ENCODE peak calls at places on chromosome 20, in six cellular contexts. T is psoas muscle, I is hepatocyte, Q is lower lobe of right lung, Z is left ventricle myocardium inferior, G is dorsolateral prefrontal cortex. F is an unnamed sample.

GRCh38 chr20:5789827-5790226 is 39.6 kb downstream of the SHLD1 start:
- DNase-seq in T (no peak), Z (no peak), Q (peak; percentile 47), G (no peak), I (no peak), F (no peak)

GRCh38 chr20:44188752-44189151 is 1.8 kb upstream of the JPH2 start:
- DNase-seq in Z (no peak), T (peak; percentile 35), Q (no peak), I (peak; percentile 42), G (no peak), F (no peak)

GRCh38 chr20:58675146-58675584 is 17.4 kb upstream of the NPEPL1 start:
- DNase-seq in T (no peak), G (no peak), Z (no peak), I (no peak), Q (no peak), F (no peak)

GRCh38 chr20:60095456-60095855 is 137.2 kb downstream of the CDH26 start:
- DNase-seq in T (no peak), Q (no peak), I (no peak), Z (no peak), G (no peak), F (no peak)

GRCh38 chr20:21510414-21510971 is 3.4 kb downstream of the NKX2-2 start:
- DNase-seq in G (no peak), Q (peak; percentile 43), Z (no peak), T (no peak), I (no peak), F (no peak)

GRCh38 chr20:39861381-39861780 is 827.7 kb downstream of the MAFB start:
- DNase-seq in Q (no peak), G (no peak), I (peak; percentile 15), T (no peak), Z (no peak), F (no peak)

GRCh38 chr20:62423326-62423706 is 4.0 kb downstream of the RBBP8NL start:
- DNase-seq in G (no peak), T (no peak), Z (no peak), I (no peak), Q (no peak), F (no peak)

GRCh38 chr20:52978851-52979250 is 6.7 kb downstream of the TSHZ2 start:
- DNase-seq in Z (no peak), Q (no peak), I (no peak), G (no peak), T (no peak), F (no peak)

GRCh38 chr20:17971571-17972013 is 2.8 kb downstream of the MGME1 start:
- DNase-seq in Z (no peak), Q (no peak), T (no peak), G (no peak), I (no peak), F (no peak)

GRCh38 chr20:43941476-43942212 is 27.0 kb downstream of the TOX2 start:
- DNase-seq in Z (no peak), Q (no peak), I (no peak), G (no peak), T (no peak), F (no peak)

GRCh38 chr20:17621229-17621968 is 51.5 kb downstream of the DSTN start:
- DNase-seq in G (no peak), Q (peak; percentile 39), I (no peak), T (no peak), Z (peak; percentile 9), F (no peak)

GRCh38 chr20:25082498-25082873 is 545 bp upstream of the VSX1 start:
- DNase-seq in G (no peak), Q (no peak), T (no peak), I (no peak), Z (no peak), F (no peak)

GRCh38 chr20:51890003-51890402 is 87.7 kb upstream of the SALL4 start:
- DNase-seq in Q (no peak), T (no peak), Z (no peak), I (no peak), G (no peak), F (no peak)

GRCh38 chr20:62517901-62518610 is 42.3 kb upstream of the GATA5 start:
- DNase-seq in G (no peak), Z (no peak), I (no peak), T (no peak), Q (no peak), F (no peak)

GRCh38 chr20:23164176-23164601 is 78.1 kb upstream of the CD93 start:
- DNase-seq in T (no peak), Z (no peak), I (peak; percentile 72), G (no peak), Q (no peak), F (peak; percentile 20)

GRCh38 chr20:25073544-25073943 is 8.4 kb downstream of the VSX1 start:
- DNase-seq in G (no peak), Z (no peak), Q (no peak), I (no peak), T (no peak), F (no peak)

GRCh38 chr20:62356143-62356947 is 10.8 kb downstream of the LAMA5 start:
- DNase-seq in I (no peak), Q (no peak), G (no peak), Z (peak; percentile 61), T (peak; percentile 41), F (no peak)

GRCh38 chr20:57966609-57967008 is 256.8 kb upstream of the PMEPA1 start:
- DNase-seq in Q (no peak), I (no peak), Z (no peak), T (no peak), G (no peak), F (no peak)

GRCh38 chr20:17936791-17937687 is 31.6 kb downstream of the SNX5 start:
- DNase-seq in I (peak; percentile 68), Z (peak; percentile 76), G (no peak), T (peak; percentile 66), Q (peak; percentile 58), F (no peak)

GRCh38 chr20:32645134-32645533 is 28.6 kb downstream of the C20orf203 start:
- DNase-seq in Q (no peak), Z (no peak), G (no peak), T (no peak), I (no peak), F (no peak)
- H3K27ac ChIP-seq in Q (no peak overlapping the region), Z (no peak overlapping the region), G (no peak overlapping the region), T (no peak overlapping the region), I (no peak overlapping the region), F (no peak overlapping the region)

GRCh38 chr20:63693975-63694595 is 2.4 kb upstream of the TNFRSF6B start:
- DNase-seq in Z (no peak), T (no peak), G (no peak), Q (no peak), I (no peak), F (no peak)

GRCh38 chr20:63693079-63693974 is 3.1 kb upstream of the TNFRSF6B start:
- DNase-seq in Q (no peak), G (no peak), T (no peak), I (no peak), Z (no peak), F (peak; percentile 21)

GRCh38 chr20:63690898-63691710 is 5.3 kb upstream of the TNFRSF6B start:
- DNase-seq in T (peak; percentile 18), Q (no peak), G (no peak), I (no peak), Z (no peak), F (no peak)

GRCh38 chr20:63691711-63692435 is 4.6 kb upstream of the TNFRSF6B start:
- DNase-seq in I (no peak), Z (no peak), G (no peak), T (no peak), Q (peak; percentile 43), F (no peak)

DNA sequence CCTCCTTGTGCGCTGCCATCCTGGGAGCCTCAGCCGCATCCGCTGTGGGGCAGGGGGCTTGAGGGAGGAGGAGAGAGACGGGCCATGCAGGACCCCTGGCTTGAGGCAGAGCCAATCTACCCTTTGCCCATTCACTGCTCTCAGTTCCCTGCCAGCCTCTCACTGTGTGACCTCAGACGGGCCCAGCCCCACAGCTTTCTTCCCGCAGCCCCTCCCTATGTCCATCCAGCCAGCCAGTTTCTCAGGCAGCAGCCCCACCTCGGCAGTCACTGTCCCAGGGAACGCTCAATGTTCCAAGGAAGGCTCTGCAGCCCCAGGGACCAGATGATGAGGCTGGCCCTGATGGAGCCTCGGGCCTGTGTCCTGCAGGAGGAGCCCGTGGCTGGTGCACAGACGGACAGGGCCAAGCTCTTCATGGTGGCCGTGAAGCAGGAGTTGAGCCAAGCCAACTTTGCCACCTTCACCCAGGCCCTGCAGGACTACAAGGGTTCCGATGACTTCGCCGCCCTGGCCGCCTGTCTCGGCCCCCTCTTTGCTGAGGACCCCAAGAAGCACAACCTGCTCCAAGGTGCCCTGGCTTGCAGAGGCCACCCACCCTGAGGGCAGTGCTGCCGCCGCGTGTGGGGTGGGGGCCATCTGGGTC is 3.9 kb upstream of the TNFRSF6B start:
- DNase-seq in G (no peak), Q (peak; percentile 41), I (no peak), Z (no peak), T (no peak), F (no peak)
- H3K27ac ChIP-seq in G (no peak overlapping the region), Q (peak overlapping the region; percentile 34), I (no peak overlapping the region), Z (peak overlapping the region; percentile 16), T (no peak overlapping the region), F (no peak overlapping the region)

DNA sequence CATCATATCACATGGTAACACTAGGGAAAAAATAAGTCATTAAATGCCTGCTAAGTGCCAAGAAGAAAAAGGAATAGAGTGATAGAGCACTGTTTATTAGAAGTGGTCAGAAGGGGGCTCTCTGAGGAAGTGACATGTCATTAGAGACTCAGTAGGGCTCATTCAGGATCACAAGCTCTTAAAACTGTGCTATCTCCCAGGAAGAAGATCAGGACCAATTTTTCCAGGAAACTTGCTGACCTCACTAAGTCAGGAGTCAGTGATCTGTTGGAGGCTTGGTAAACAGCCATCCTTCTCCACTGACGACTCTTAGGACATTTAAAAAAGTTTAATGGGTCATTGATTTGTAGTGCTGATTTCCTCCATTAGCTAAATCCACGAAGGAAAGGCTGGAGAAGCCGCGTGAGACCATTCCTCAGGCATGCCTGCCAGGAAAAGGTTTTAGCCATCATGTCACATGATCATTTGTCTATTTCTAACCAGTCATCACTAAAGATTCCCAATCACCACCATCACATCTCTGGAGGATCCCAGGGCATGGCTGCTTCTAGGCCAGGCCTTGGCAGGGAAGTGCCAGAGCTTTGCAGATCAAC is 5.9 kb upstream of the PTPN1 start:
- DNase-seq in I (no peak), T (no peak), G (no peak), Q (no peak), Z (no peak), F (no peak)
- H3K27ac ChIP-seq in I (peak overlapping the region; percentile 14), T (peak overlapping the region; percentile 11), G (no peak overlapping the region), Q (peak overlapping the region; percentile 58), Z (peak overlapping the region; percentile 56), F (no peak overlapping the region)

DNA sequence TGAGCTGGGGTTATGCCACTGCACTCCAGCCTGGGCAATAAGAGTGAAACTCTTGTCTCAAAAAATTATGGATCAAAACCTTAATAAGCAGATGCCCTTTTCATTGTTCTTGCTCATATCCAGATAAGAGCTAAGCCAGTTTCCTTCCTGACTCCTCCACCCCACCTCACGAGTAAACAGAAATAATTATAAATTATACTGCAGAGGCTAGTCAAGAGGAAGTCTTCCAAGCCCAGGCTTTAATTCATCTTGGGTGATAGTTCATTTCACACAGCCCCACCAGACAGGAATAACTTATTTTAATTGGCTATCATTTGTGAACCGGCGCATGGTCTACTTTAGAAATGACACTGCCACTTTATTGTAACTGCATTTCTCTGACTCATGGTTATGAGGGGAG is 102.0 kb downstream of the BTBD3 start:
- DNase-seq in I (no peak), G (no peak), Q (no peak), Z (no peak), T (no peak), F (no peak)
- H3K27ac ChIP-seq in I (no peak overlapping the region), G (no peak overlapping the region), Q (no peak overlapping the region), Z (no peak overlapping the region), T (no peak overlapping the region), F (no peak overlapping the region)

DNA sequence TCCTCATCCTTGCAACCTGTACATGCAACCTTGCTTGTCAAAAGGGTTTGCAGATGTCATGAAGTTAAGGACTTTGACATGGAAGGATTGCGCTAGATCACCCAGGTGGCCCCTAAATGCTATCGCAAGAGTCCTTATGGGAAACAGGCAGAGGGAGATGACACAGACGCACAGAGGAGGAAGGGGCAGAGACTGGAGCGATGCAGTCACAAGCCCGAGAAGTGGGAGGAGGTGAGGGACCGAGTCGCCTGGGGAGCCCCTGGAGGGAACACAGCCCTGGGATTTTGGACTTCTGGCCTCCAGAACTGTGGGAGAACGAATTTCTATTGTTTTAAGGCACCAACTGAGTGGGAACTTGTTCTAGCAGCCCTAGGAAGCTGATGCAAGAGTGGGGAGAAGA is 434.1 kb downstream of the PREX1 start:
- DNase-seq in G (no peak), Q (no peak), Z (no peak), I (no peak), T (no peak), F (no peak)
- H3K27ac ChIP-seq in G (no peak overlapping the region), Q (no peak overlapping the region), Z (no peak overlapping the region), I (no peak overlapping the region), T (no peak overlapping the region), F (no peak overlapping the region)

F was measured in caudate nucleus.